ENCODE peak calls at places on chromosomes 13 and 19, in seven cellular contexts. P is H9; C is HEK293T; T is nephron progenitor cell; J is activated T-helper 1 cell treated with anti-CD3 and anti-CD28 coated beads, Interleukin-12 subunit alpha, Interleukin-12 subunit beta, Interleukin-2, Interleukin-4 antibody, amounts not matched to agents 30 ng/mL and 10 ng/mL and 1 ng/mL, durations not matched to agents 14 hours and 24 hours and 36 hours; Y is astrocyte of the hippocampus; G is NCI-H526. X is an unnamed sample.

GRCh38 chr13:91868351-91868750 is 469.9 kb downstream of the GPC5 start:
- DNase-seq in P (no peak), C (no peak), T (no peak), J (no peak), Y (no peak), G (no peak), X (no peak)

GRCh38 chr19:45402469-45403070 is 2.3 kb downstream of the PPP1R13L start:
- DNase-seq in P (peak), C (peak), T (peak), J (no peak), Y (peak), G (peak), X (no peak)

GRCh38 chr13:113728571-113729054 is 30.4 kb upstream of the TMEM255B start:
- DNase-seq in P (no peak), C (no peak), T (no peak), J (no peak), Y (no peak), G (no peak), X (no peak)

GRCh38 chr19:48513289-48514122 is 1.9 kb upstream of the LMTK3 start:
- DNase-seq in P (peak), C (peak), T (peak), J (peak), Y (peak), G (peak), X (no peak)

GRCh38 chr13:92535222-92536006 is 691.2 kb upstream of the GPC6 start:
- DNase-seq in P (no peak), C (no peak), T (no peak), J (no peak), Y (no peak), G (no peak), X (no peak)

GRCh38 chr13:66803013-66803739 is 427.0 kb downstream of the PCDH9 start:
- DNase-seq in P (no peak), C (peak), T (no peak), J (no peak), Y (no peak), G (no peak), X (no peak)

GRCh38 chr19:35511337-35511736 is 2.1 kb downstream of the DMKN start:
- DNase-seq in P (no peak), C (no peak), T (no peak), J (no peak), Y (no peak), G (no peak), X (no peak)

GRCh38 chr13:67650471-67650870 is 420.3 kb upstream of the PCDH9 start:
- DNase-seq in P (no peak), C (no peak), T (no peak), J (no peak), Y (no peak), G (no peak), X (no peak)

GRCh38 chr13:97121894-97122293 is 100.2 kb upstream of the MBNL2 start:
- DNase-seq in P (no peak), C (no peak), T (no peak), J (no peak), Y (peak), G (no peak), X (no peak)

X was measured in pulmonary artery endothelial cell.